ENCODE peak calls at places on chromosomes 2 and 18, in four cellular contexts. Q, U, I and P are unnamed samples.
A peak's percentile ranks its signal among the peaks of the same experiment; 100 is the strongest.

GRCh38 chr2:27191107-27191829 is 20.6 kb upstream of the ATRAID start:
- DNase-seq in Q (peak; percentile 81), I (peak; percentile 81), U (no peak), P (peak; percentile 51)

GRCh38 chr2:171407030-171407707 is 26.6 kb downstream of the METTL8 start:
- DNase-seq in I (no peak), Q (no peak), U (no peak), P (no peak)

GRCh38 chr2:232146294-232146693 is 184.8 kb downstream of the DIS3L2 start:
- DNase-seq in Q (no peak), U (no peak), I (no peak), P (peak; percentile 24)

GRCh38 chr2:147543056-147543455 is 301.8 kb upstream of the ACVR2A start:
- DNase-seq in I (no peak), Q (no peak), U (no peak), P (no peak)

GRCh38 chr2:139478191-139478914 is 698.2 kb upstream of the NXPH2 start:
- DNase-seq in I (no peak), Q (no peak), U (no peak), P (peak; percentile 0)

GRCh38 chr2:201218780-201219179 is 35.8 kb downstream of the CASP10 start:
- DNase-seq in Q (no peak), U (no peak), I (no peak), P (no peak)

GRCh38 chr2:119182046-119182445 is 23.5 kb upstream of the C1QL2 start:
- DNase-seq in I (no peak), U (no peak), Q (no peak), P (no peak)

GRCh38 chr2:236889791-236890704 is 195.6 kb upstream of the COPS8 start:
- DNase-seq in U (no peak), Q (no peak), I (no peak), P (no peak)

GRCh38 chr2:80019571-80019970 is 285.0 kb downstream of the LRRTM1 start:
- DNase-seq in U (no peak), I (no peak), Q (no peak), P (no peak)

GRCh38 chr2:221397179-221397578 is 174.9 kb downstream of the EPHA4 start:
- DNase-seq in I (no peak), U (no peak), Q (no peak), P (no peak)

GRCh38 chr2:191112448-191112901 is 38.3 kb downstream of the STAT4 start:
- DNase-seq in Q (no peak), U (no peak), I (no peak), P (no peak)

GRCh38 chr18:74806700-74807416 is 209.2 kb downstream of the ZNF407 start:
- DNase-seq in I (peak; percentile 74), U (peak; percentile 47), Q (no peak), P (peak; percentile 78)

GRCh38 chr18:57819671-57820460 is 16.8 kb upstream of the ATP8B1 start:
- DNase-seq in I (peak; percentile 87), U (no peak), Q (peak; percentile 50), P (peak; percentile 90)

GRCh38 chr2:234673961-234674759 is 177.3 kb upstream of the ARL4C start:
- DNase-seq in U (no peak), I (no peak), Q (peak; percentile 14), P (peak; percentile 55)

GRCh38 chr2:109331864-109332848 is 203.2 kb downstream of the SH3RF3 start:
- DNase-seq in U (peak; percentile 66), Q (peak; percentile 81), I (peak; percentile 87), P (peak; percentile 93)

GRCh38 chr18:46509530-46509929 is 147.5 kb downstream of the LOXHD1 start:
- DNase-seq in U (no peak), Q (peak; percentile 20), I (no peak), P (no peak)

GRCh38 chr18:74450626-74451025 is 6.5 kb downstream of the DIPK1C start:
- DNase-seq in Q (no peak), U (no peak), I (no peak), P (no peak)

GRCh38 chr2:170530284-170530745 is 184.8 kb upstream of the SP5 start:
- DNase-seq in I (peak; percentile 49), Q (peak; percentile 90), U (no peak), P (peak; percentile 71)

GRCh38 chr2:10214179-10214578 is 88.5 kb upstream of the HPCAL1 start:
- DNase-seq in I (no peak), U (no peak), Q (no peak), P (no peak)

GRCh38 chr18:10120622-10121021 is 206.8 kb downstream of the VAPA start:
- DNase-seq in I (no peak), Q (no peak), U (no peak), P (no peak)

GRCh38 chr2:5691659-5692529 is at the start of gene SOX11:
- DNase-seq in U (peak; percentile 2), I (peak; percentile 56), Q (peak; percentile 97), P (peak; percentile 86)

GRCh38 chr2:5693288-5694015 is 1.3 kb downstream of the SOX11 start:
- DNase-seq in Q (peak; percentile 81), I (no peak), U (no peak), P (no peak)

GRCh38 chr2:5690718-5691658 is 1.2 kb upstream of the SOX11 start:
- DNase-seq in Q (peak; percentile 90), I (no peak), U (no peak), P (no peak)

GRCh38 chr2:5694016-5694690 is 2.0 kb downstream of the SOX11 start:
- DNase-seq in U (no peak), Q (peak; percentile 70), I (no peak), P (peak; percentile 3)

DNA sequence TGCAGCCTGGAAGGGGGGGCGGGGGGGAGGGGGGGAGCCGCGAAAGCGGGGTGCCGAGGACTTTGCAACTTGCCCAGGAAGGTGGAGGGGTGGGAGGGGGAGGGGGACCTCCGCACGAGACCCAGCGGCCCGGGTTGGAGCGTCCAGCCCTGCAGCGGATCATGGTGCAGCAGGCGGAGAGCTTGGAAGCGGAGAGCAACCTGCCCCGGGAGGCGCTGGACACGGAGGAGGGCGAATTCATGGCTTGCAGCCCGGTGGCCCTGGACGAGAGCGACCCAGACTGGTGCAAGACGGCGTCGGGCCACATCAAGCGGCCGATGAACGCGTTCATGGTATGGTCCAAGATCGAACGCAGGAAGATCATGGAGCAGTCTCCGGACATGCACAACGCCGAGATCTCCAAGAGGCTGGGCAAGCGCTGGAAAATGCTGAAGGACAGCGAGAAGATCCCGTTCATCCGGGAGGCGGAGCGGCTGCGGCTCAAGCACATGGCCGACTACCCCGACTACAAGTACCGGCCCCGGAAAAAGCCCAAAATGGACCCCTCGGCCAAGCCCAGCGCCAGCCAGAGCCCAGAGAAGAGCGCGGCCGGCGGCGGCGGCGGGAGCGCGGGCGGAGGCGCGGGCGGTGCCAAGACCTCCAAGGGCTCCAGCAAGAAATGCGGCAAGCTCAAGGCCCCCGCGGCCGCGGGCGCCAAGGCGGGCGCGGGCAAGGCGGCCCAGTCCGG is 540 bp downstream of the SOX11 start:
- DNase-seq in Q (peak; percentile 86), I (peak; percentile 7), U (no peak), P (no peak)
- H3K4me3 ChIP-seq in Q (peak overlapping the region; percentile 99), I (peak overlapping the region; percentile 36), U (peak overlapping the region; percentile 17), P (peak overlapping the region; percentile 64)

DNA sequence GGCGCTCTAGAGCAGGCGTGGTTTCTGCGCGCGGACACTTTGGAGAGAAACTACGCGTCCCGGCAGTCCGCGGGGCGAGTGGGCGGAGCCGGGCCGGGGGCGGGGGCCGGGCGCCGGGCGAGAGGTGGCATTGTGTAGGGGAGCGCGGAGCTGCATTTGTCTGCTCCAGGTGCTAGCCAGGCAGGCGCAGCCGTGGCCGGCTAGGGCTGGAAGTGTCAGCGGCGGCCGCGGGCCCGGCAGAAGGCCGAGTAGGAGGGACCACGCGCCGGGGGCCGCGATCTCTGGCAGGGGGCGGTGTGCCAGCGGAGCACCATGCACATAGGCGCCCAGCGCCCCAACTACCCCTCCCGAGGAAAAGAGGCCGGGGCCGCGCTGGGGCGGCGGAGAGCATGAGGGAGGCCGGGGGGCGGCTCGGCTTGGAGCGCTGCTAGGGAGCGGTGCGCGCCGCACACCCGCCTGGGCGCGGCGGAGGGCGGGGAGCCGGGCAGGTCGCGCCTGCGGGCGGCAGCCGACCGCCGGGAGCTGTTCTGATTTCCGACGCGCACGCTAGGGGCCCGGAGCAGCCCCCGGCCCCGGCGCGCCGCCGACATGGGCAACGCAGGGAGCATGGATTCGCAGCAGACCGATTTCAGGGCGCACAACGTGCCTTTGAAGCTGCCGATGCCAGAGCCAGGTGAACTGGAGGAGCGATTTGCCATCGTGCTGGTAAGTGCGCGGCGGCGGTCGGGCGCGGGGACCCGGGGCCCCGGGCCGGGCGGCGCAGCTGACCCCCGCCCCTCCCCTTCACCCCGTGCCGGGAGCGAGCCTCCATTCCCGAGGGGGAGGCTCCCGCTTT is at the start of gene FMNL2:
- DNase-seq in U (no peak), Q (peak; percentile 98), I (peak; percentile 80), P (peak; percentile 92)
- TF ChIP-seq CTCF in U (no peak), Q (peak; percentile 37), I (no peak), P (no peak)

GRCh38 chr2:133221398-133221797 is 346.9 kb downstream of the NCKAP5 start:
- DNase-seq in U (no peak), Q (no peak), I (no peak), P (no peak)
- H3K4me3 ChIP-seq in U (no peak overlapping the region), Q (no peak overlapping the region), I (no peak overlapping the region), P (no peak overlapping the region)

GRCh38 chr18:76306685-76307292 is 188.3 kb downstream of the ZNF516 start:
- DNase-seq in Q (peak; percentile 74), I (no peak), U (no peak), P (no peak)
- TF ChIP-seq CTCF in Q (peak; percentile 60), I (no peak), U (peak; percentile 3), P (no peak)

DNA sequence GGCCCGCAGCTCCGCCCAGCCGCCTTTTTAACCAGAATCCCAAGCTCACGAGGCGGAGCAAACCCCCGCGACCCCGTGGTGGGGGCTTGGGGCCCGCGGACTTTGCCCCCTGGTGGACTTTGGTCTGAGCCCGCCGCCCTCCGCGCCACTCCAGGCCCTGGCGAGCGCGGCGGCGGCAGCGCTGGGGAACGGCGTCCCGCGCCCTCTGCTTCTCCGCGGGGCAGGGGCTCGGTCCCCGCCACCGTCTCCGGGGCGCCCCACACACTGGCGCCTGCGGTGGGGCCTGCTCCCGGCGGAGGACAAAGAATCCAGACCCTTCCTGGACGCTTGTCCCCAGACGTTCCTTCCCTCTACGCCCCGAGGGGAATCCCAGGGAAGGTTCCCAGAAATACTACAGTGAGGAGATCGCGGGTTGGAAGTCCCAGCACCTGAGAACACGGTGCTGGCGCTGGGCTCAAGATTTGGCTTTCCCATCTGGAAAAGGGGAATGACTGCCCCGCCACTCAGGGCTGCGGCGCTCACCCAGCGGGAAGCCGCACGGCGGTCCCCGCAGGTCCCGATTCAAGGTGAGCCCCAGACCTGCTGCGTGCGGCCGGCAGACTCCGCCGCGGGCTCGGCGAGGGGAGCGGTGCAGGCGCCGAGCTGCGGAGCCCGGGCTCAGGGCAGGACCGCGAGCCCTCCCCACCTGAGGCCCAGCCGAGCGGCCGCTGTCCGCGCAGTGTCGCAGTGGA is at the start of gene HAAO:
- DNase-seq in U (no peak), I (no peak), Q (peak; percentile 90), P (no peak)
- H3K4me3 ChIP-seq in U (peak within 1 kb of the TSS; percentile 40), I (peak within 1 kb of the TSS; percentile 35), Q (peak within 1 kb of the TSS; percentile 80), P (peak within 1 kb of the TSS; percentile 48)

GRCh38 chr2:217064234-217065103 is 204.6 kb upstream of the TNP1 start:
- DNase-seq in I (peak; percentile 70), Q (peak; percentile 54), U (peak; percentile 67), P (no peak)
- TF ChIP-seq CTCF in I (no peak), Q (no peak), U (no peak), P (no peak)